ENCODE peak calls at places on chromosome X, in six cellular contexts. U is epithelial cell of esophagus, T is spleen, K is fibroblast of the aortic adventitia, G is endothelial cell, X is tibial nerve. L is an unnamed sample.

GRCh38 chrX:10356979-10357378 is 200.2 kb downstream of the CLCN4 start:
- DNase-seq in G (no peak), K (peak), U (peak), X (no peak), T (no peak), L (peak)

GRCh38 chrX:34343001-34343400 is 210.9 kb upstream of the FAM47A start:
- DNase-seq in T (no peak), K (no peak), G (no peak), U (no peak), X (no peak), L (no peak)

GRCh38 chrX:103918050-103918449 is 44.4 kb upstream of the TMSB15B start:
- DNase-seq in T (no peak), U (peak), K (peak), G (peak), X (peak), L (peak)

GRCh38 chrX:111386884-111387283 is 25.1 kb downstream of the DCX start:
- DNase-seq in X (no peak), T (no peak), K (no peak), G (no peak), U (peak), L (no peak)

GRCh38 chrX:153628665-153629064 is 18.3 kb upstream of the DUSP9 start:
- DNase-seq in T (no peak), G (no peak), X (no peak), K (no peak), U (no peak), L (no peak)

GRCh38 chrX:130145123-130145522 is 20.5 kb downstream of the AIFM1 start:
- DNase-seq in T (no peak), K (no peak), X (no peak), U (peak), G (no peak), L (no peak)

GRCh38 chrX:147602297-147602696 is 309.4 kb upstream of the FMR1 start:
- DNase-seq in T (no peak), X (no peak), G (no peak), K (no peak), U (peak), L (no peak)

GRCh38 chrX:66163849-66164401 is at the start of gene HEPH:
- DNase-seq in U (no peak), K (peak), T (no peak), G (peak), X (no peak), L (peak)

GRCh38 chrX:37905436-37906147 is 58.2 kb upstream of the DYNLT3 start:
- DNase-seq in T (no peak), U (peak), K (peak), X (no peak), G (peak), L (no peak)

GRCh38 chrX:27863813-27864212 is 56.0 kb downstream of the MAGEB10 start:
- DNase-seq in T (peak), X (no peak), K (no peak), G (peak), U (peak), L (no peak)

GRCh38 chrX:67545772-67546495 is 2.1 kb downstream of the AR start:
- DNase-seq in U (peak), X (no peak), K (peak), G (peak), T (peak), L (peak)

GRCh38 chrX:148902581-148902980 is 402.2 kb downstream of the AFF2 start:
- DNase-seq in T (no peak), X (no peak), K (no peak), U (no peak), G (no peak), L (no peak)

GRCh38 chrX:121146059-121146628 is 98.7 kb downstream of the GLUD2 start:
- DNase-seq in U (no peak), K (peak), X (no peak), G (no peak), T (no peak), L (no peak)

GRCh38 chrX:53246231-53246630 is 21.2 kb upstream of the KDM5C start:
- DNase-seq in G (no peak), K (no peak), T (no peak), U (no peak), X (no peak), L (no peak)

GRCh38 chrX:13761606-13762005 is 27.1 kb downstream of the OFD1 start:
- DNase-seq in K (peak), G (no peak), X (no peak), U (peak), T (no peak), L (peak)

GRCh38 chrX:13764284-13764683 is 29.7 kb downstream of the OFD1 start:
- DNase-seq in U (no peak), G (no peak), K (no peak), T (no peak), X (no peak), L (no peak)

GRCh38 chrX:13763489-13763888 is 28.9 kb downstream of the OFD1 start:
- DNase-seq in U (no peak), X (no peak), G (no peak), T (no peak), K (no peak), L (no peak)

GRCh38 chrX:13762015-13762414 is 27.5 kb downstream of the OFD1 start:
- DNase-seq in K (no peak), G (no peak), U (no peak), X (no peak), T (no peak), L (no peak)

GRCh38 chrX:13764765-13765164 is 30.2 kb downstream of the OFD1 start:
- DNase-seq in G (peak), T (no peak), X (no peak), U (no peak), K (no peak), L (peak)
- TF ChIP-seq CTCF in G (no peak), T (no peak), X (peak), U (peak), K (peak), L (peak)

DNA sequence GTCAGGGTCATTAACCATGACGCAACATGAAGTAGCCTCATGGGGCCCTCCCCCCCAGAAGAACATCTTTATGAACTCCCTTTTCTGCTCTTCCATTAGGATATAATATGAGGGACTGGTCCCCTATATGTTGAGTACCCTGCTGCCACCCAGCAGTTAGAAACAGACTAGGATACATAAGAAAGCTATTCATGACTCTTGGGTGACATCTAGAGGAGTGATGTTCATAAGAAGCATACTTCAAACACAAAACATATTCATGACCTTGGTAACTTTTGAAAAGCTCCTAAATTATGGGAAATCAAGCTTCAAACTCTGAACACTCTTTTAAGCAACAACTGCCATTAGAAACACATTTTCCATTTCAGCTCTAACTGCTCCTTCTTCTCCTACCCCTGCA is 155.2 kb upstream of the SPIN4 start:
- DNase-seq in K (peak), G (no peak), T (no peak), X (no peak), U (peak), L (peak)
- TF ChIP-seq CTCF in K (peak), G (no peak), T (peak), X (peak), U (peak), L (no peak)

GRCh38 chrX:13219990-13220764 is 99.7 kb downstream of the ATXN3L start:
- DNase-seq in K (peak), X (no peak), T (no peak), G (no peak), U (no peak), L (peak)

GRCh38 chrX:13220916-13221315 is 98.9 kb downstream of the ATXN3L start:
- DNase-seq in U (peak), T (no peak), X (no peak), K (peak), G (no peak), L (peak)

GRCh38 chrX:13226214-13226613 is 93.6 kb downstream of the ATXN3L start:
- DNase-seq in X (no peak), T (no peak), U (no peak), K (peak), G (no peak), L (no peak)

GRCh38 chrX:13223868-13224555 is 95.8 kb downstream of the ATXN3L start:
- DNase-seq in T (no peak), U (peak), G (no peak), X (no peak), K (peak), L (peak)
- TF ChIP-seq CTCF in T (no peak), U (peak), G (no peak), X (no peak), K (no peak), L (peak)

GRCh38 chrX:49829016-49829415 is at the start of gene PAGE4:
- DNase-seq in K (no peak), U (no peak), T (no peak), X (no peak), G (no peak), L (no peak)
- TF ChIP-seq CTCF in K (no peak), U (no peak), T (no peak), X (no peak), G (no peak), L (no peak)

DNA sequence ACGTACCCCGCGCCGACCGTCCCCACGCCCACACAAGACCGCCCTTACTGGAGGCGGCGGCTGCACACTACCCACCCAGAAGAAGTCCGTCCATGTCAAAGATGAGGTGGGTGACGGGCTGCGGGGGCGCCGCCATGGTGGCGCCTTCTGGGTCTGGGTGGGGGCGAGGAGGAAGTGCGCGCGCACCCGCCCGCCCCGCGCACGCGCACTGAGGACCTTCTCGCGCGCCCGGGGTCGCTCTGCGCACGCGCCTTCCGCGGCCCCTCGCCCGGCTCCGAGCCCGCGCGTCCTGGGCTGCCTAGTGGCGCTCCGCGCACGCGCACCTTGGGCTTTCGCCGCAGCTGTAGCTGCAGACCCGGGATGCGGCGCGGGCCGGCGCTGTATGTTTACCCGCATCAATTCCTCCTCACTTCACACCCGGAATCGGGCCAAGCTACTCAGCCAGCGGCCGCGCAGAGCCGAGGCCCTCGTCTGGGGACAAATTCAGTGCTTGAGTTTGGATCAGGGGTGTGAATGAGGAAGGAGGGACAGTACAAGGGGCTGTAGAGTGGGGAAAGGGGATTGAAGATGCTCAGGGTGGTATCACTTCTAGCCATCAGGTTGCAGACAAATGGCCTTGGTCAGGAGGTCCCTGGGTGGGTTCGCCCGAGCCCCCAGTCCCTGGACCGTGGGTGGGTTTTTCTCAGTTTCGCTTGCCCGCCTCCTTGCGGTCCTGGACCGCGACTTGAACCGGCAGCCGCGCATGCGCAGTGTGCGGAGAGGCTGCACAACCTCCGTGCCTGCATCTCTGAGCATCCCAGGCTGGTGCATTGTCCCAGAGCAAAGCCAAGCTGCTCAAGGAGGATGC is at the start of gene PUDP:
- DNase-seq in T (peak), K (peak), U (peak), X (peak), G (peak), L (peak)
- TF ChIP-seq CTCF in T (peak), K (peak), U (no peak), X (peak), G (no peak), L (no peak)

GRCh38 chrX:72540318-72540717 is 32.3 kb downstream of the HDAC8 start:
- DNase-seq in G (no peak), T (no peak), X (no peak), K (peak), U (peak), L (peak)

DNA sequence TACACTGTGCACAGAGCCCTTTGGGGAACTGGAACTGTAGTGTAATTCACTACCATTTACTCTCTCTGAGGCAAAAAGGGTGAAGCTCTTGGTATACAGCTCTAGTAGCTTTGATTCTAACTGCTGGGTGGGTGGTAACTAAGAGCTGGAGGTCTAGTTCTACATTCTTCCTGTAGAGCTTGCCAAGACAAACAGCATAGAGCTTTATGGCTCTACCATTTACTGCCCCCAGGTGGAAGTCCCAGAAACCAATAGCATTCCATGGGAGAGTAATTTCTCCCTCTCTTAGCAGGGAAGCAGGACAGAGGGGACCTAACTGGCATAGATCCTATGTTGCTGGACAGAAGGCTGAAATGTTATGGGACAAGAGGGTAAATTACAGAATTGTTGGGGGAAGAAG is 26.7 kb downstream of the HDAC8 start:
- DNase-seq in G (no peak), T (no peak), X (no peak), U (no peak), K (no peak), L (peak)
- TF ChIP-seq CTCF in G (no peak), T (no peak), X (no peak), U (peak), K (no peak), L (peak)

GRCh38 chrX:20225488-20225833 is 41.2 kb downstream of the RPS6KA3 start:
- DNase-seq in K (no peak), T (no peak), U (no peak), G (no peak), X (no peak), L (no peak)

GRCh38 chrX:20230406-20230805 is 36.3 kb downstream of the RPS6KA3 start:
- DNase-seq in G (no peak), K (no peak), T (no peak), X (no peak), U (no peak), L (no peak)

GRCh38 chrX:20229155-20229554 is 37.6 kb downstream of the RPS6KA3 start:
- DNase-seq in G (no peak), T (no peak), U (no peak), X (no peak), K (no peak), L (no peak)

GRCh38 chrX:20224814-20225487 is 41.8 kb downstream of the RPS6KA3 start:
- DNase-seq in X (no peak), K (no peak), U (peak), G (no peak), T (no peak), L (peak)

DNA sequence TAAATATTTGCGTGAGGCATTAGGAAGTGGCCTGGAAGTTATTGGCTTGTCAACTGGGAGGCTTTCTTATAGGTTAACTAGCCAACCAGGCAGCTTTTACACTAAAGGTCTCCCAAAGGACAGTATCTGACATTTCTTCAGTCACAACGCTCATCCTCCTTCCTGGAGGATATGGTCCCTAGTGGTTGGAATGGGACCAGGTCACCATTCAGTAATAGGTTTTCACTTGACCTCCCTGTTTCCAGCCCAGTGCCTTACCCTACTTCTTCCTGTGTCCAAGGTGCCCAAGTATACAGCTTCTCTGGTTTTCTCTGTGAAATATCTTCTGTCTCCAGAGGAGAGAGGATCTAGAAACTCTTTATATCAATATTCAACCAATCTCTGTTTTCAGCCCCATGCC is 38.5 kb downstream of the RPS6KA3 start:
- DNase-seq in X (no peak), U (no peak), T (no peak), G (no peak), K (no peak), L (no peak)
- TF ChIP-seq CTCF in X (no peak), U (no peak), T (no peak), G (no peak), K (no peak), L (no peak)

L was measured in cardiac fibroblast.